ENCODE peak calls at places on chromosome 16, in nine cellular contexts. V is cardiac muscle cell, P is neural progenitor cell, N is vagina, A is colonic mucosa, H is fibroblast of lung, U is endodermal cell, R is prostate gland, G is hepatocyte. L is an unnamed sample. For H3K27me3, the result is how much of the 10 kb centered on the place peaks cover.

GRCh38 chr16:87324411-87325275 is 7.5 kb upstream of the C16orf95 start:
- DNase-seq in P (peak), H (peak), U (peak), R (no peak), A (no peak), V (peak), N (no peak), G (peak), L (peak)

GRCh38 chr16:54443352-54443751 is 156.8 kb upstream of the IRX3 start:
- DNase-seq in R (no peak), V (no peak), G (no peak), H (no peak), N (no peak), U (no peak), A (no peak), P (no peak), L (no peak)

GRCh38 chr16:21169249-21169981 is 10.9 kb downstream of the LDAF1 start:
- DNase-seq in V (no peak), N (no peak), G (no peak), U (no peak), A (no peak), H (peak), R (no peak), P (no peak), L (no peak)

GRCh38 chr16:67961551-67961957 is 6.9 kb downstream of the SLC12A4 start:
- DNase-seq in A (peak), U (no peak), G (no peak), V (no peak), R (peak), N (no peak), P (no peak), H (no peak), L (peak)

GRCh38 chr16:53510704-53511070 is 7.7 kb upstream of the AKTIP start:
- DNase-seq in V (no peak), U (no peak), P (no peak), N (no peak), H (no peak), G (no peak), A (no peak), R (no peak), L (no peak)

GRCh38 chr16:80283450-80284392 is 257.1 kb upstream of the DYNLRB2 start:
- DNase-seq in H (no peak), G (no peak), U (no peak), N (no peak), A (no peak), V (no peak), P (no peak), R (no peak), L (no peak)

GRCh38 chr16:10552998-10553491 is 27.4 kb downstream of the EMP2 start:
- DNase-seq in U (peak), G (no peak), P (peak), H (no peak), V (peak), R (no peak), A (peak), N (no peak), L (peak)

GRCh38 chr16:54647731-54648221 is 282.9 kb upstream of the IRX5 start:
- DNase-seq in R (peak), H (peak), G (no peak), A (no peak), N (no peak), P (no peak), U (no peak), V (no peak), L (no peak)

GRCh38 chr16:30009085-30009862 is 1.6 kb downstream of the DOC2A start:
- DNase-seq in G (no peak), R (no peak), H (no peak), A (no peak), N (no peak), U (no peak), P (no peak), V (no peak), L (no peak)

GRCh38 chr16:8537691-8538342 is 52.5 kb downstream of the TMEM114 start:
- DNase-seq in H (no peak), G (peak), R (no peak), A (no peak), N (no peak), U (no peak), P (no peak), V (no peak), L (no peak)

GRCh38 chr16:73265124-73265838 is 217.4 kb upstream of the ZFHX3 start:
- DNase-seq in A (no peak), U (peak), V (no peak), G (no peak), H (no peak), P (no peak), N (no peak), R (no peak), L (no peak)

GRCh38 chr16:10876799-10877341 is at the start of gene CIITA:
- DNase-seq in V (no peak), R (no peak), U (peak), N (no peak), A (peak), P (no peak), H (peak), G (no peak), L (peak)

GRCh38 chr16:21083729-21084268 is 66.8 kb downstream of the DNAH3 start:
- DNase-seq in H (peak), U (peak), R (peak), P (peak), G (peak), N (no peak), A (peak), V (peak), L (peak)

GRCh38 chr16:31874354-31875111 is 926 bp downstream of the ZNF267 start:
- DNase-seq in P (peak), H (peak), R (no peak), U (no peak), G (peak), V (peak), N (peak), A (peak), L (no peak)

GRCh38 chr16:30839523-30840227 is 52.7 kb upstream of the ZNF629 start:
- DNase-seq in P (peak), U (peak), R (no peak), G (peak), H (no peak), A (peak), N (no peak), V (peak), L (peak)

GRCh38 chr16:79173910-79174309 is 426.6 kb downstream of the MAF start:
- DNase-seq in N (no peak), U (no peak), R (no peak), A (no peak), G (no peak), P (no peak), H (no peak), V (peak), L (no peak)

GRCh38 chr16:18050777-18051176 is 285.8 kb downstream of the NPIPA8 start:
- DNase-seq in N (no peak), P (no peak), R (no peak), H (no peak), G (no peak), A (no peak), U (no peak), V (no peak), L (peak)

GRCh38 chr16:10858203-10858602 is 18.8 kb upstream of the CIITA start:
- DNase-seq in P (no peak), U (no peak), V (no peak), A (no peak), G (no peak), N (no peak), H (no peak), R (no peak), L (no peak)

GRCh38 chr16:87372305-87372704 is 11.3 kb downstream of the FBXO31 start:
- DNase-seq in A (no peak), N (no peak), G (no peak), R (no peak), U (no peak), H (no peak), V (no peak), P (no peak), L (no peak)

GRCh38 chr16:23140082-23140481 is 9.2 kb downstream of the USP31 start:
- DNase-seq in G (no peak), H (no peak), V (no peak), P (no peak), N (no peak), R (no peak), A (no peak), U (no peak), L (no peak)

GRCh38 chr16:85819711-85820110 is 20.2 kb downstream of the COX4I1 start:
- DNase-seq in N (no peak), P (no peak), R (no peak), A (no peak), H (peak), G (peak), V (no peak), U (no peak), L (no peak)

GRCh38 chr16:87416826-87417471 is 24.8 kb downstream of the MAP1LC3B start:
- DNase-seq in R (no peak), N (no peak), A (peak), P (peak), V (no peak), H (peak), U (no peak), G (peak), L (peak)

GRCh38 chr16:525520-526180 is 1.9 kb upstream of the CAPN15 start:
- DNase-seq in R (no peak), G (peak), N (no peak), H (peak), P (no peak), A (no peak), U (no peak), V (no peak), L (no peak)

GRCh38 chr16:80369559-80369958 is 171.2 kb upstream of the DYNLRB2 start:
- DNase-seq in U (peak), N (no peak), G (peak), V (peak), A (peak), R (peak), P (peak), H (peak), L (peak)

GRCh38 chr16:11681526-11681925 is 13.3 kb downstream of the SNN start:
- DNase-seq in V (no peak), A (no peak), H (no peak), P (no peak), U (no peak), G (no peak), R (no peak), N (no peak), L (peak)

GRCh38 chr16:50021509-50021908 is 3.5 kb upstream of the CNEP1R1 start:
- DNase-seq in A (no peak), U (peak), H (no peak), V (peak), G (peak), N (no peak), R (no peak), P (peak), L (no peak)

GRCh38 chr16:88406096-88407041 is 23.6 kb downstream of the ZNF469 start:
- DNase-seq in R (no peak), G (no peak), A (no peak), H (no peak), P (peak), N (no peak), V (no peak), U (no peak), L (no peak)

GRCh38 chr16:50833929-50834328 is 92.0 kb downstream of the CYLD start:
- DNase-seq in G (no peak), A (no peak), H (no peak), R (no peak), U (no peak), N (peak), P (no peak), V (no peak), L (no peak)

GRCh38 chr16:71347146-71347545 is 11.4 kb upstream of the CALB2 start:
- DNase-seq in N (peak), G (no peak), R (no peak), U (no peak), A (no peak), H (no peak), V (no peak), P (no peak), L (no peak)

GRCh38 chr16:53711390-53711789 is 7.4 kb downstream of the FTO start:
- DNase-seq in G (no peak), H (no peak), U (no peak), A (no peak), N (no peak), P (no peak), R (no peak), V (no peak), L (no peak)

GRCh38 chr16:48292452-48292851 is 45.1 kb upstream of the ABCC11 start:
- DNase-seq in P (no peak), V (no peak), G (no peak), U (no peak), R (no peak), H (no peak), N (no peak), A (no peak), L (no peak)

GRCh38 chr16:50532576-50532975 is 15.6 kb upstream of the NKD1 start:
- DNase-seq in V (no peak), N (peak), P (no peak), H (no peak), G (no peak), R (no peak), A (no peak), U (peak), L (no peak)

GRCh38 chr16:87190288-87191240 is 126.6 kb downstream of the C16orf95 start:
- DNase-seq in A (no peak), H (peak), U (no peak), R (no peak), G (no peak), P (no peak), N (no peak), V (no peak), L (no peak)

GRCh38 chr16:56561126-56561525 is 3.7 kb upstream of the MT4 start:
- DNase-seq in R (no peak), H (no peak), A (no peak), P (no peak), G (no peak), U (no peak), N (no peak), V (no peak), L (no peak)

GRCh38 chr16:77579283-77579985 is 142.9 kb upstream of the NUDT7 start:
- DNase-seq in R (no peak), N (no peak), V (no peak), U (no peak), A (no peak), P (no peak), H (no peak), G (peak), L (no peak)

DNA sequence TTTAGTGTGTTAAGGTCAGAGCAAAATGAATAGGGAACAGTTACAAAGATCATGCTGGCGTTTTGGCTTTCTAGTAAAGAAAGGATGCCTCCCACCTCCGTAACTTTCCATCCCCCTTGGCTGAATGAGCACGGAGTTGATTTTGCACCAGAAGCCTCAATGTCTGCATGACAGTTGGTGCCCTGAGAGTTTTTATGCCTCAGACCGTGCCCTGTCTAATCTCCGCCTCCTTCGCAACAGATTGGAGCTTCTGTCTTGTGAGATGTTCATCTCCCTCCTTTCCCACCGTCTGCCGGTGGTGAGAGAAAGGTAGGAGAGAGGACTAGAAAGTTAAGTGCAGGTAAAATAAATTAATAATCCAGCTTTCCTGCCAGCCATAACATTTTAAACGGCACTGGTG is 1.9 kb downstream of the HS3ST4 start:
- DNase-seq in N (no peak), V (no peak), H (no peak), U (no peak), A (no peak), R (no peak), P (peak), G (no peak), L (no peak)
- H3K27me3 ChIP-seq in N (under half), V (half or more), H (under half), U (under half), A (under half), R (under half), P (half or more), G (half or more), L (half or more)

GRCh38 chr16:3147757-3148104 is 12.9 kb downstream of the ZNF213 start:
- DNase-seq in A (no peak), G (no peak), U (no peak), V (no peak), P (no peak), R (no peak), H (no peak), N (no peak), L (no peak)
- H3K27me3 ChIP-seq in A (under half), G (under half), U (under half), V (under half), P (under half), R (under half), H (under half), N (under half), L (under half)

DNA sequence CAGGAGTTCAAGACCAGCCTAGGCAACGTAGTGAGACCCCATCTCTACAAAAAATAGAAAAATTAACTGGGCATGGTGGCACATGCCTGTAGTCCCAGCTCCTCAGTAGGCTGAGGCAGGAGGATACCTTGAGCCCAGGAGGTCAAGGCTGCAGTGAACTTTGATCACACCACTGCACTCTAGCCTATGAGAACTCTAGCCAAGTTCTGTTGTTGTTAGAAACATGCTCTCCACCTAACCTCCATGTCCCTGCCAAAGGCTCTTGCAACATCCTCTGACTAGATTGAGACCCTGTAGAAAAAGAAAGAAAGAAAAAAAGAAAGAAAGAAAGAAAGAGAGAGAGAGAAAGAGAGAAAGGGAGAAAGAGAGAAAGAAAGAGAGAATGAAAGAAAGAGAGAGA is 376.6 kb upstream of the CDH5 start:
- DNase-seq in G (no peak), H (no peak), R (no peak), V (no peak), A (no peak), P (no peak), N (no peak), U (no peak), L (no peak)
- H3K27me3 ChIP-seq in G (under half), H (under half), R (under half), V (under half), A (under half), P (under half), N (under half), U (under half), L (under half)

GRCh38 chr16:62034236-62035114 is 1.8 kb downstream of the CDH8 start:
- DNase-seq in P (peak), R (no peak), N (no peak), V (peak), U (peak), H (no peak), A (no peak), G (no peak), L (no peak)

GRCh38 chr16:62036807-62037135 is 533 bp upstream of the CDH8 start:
- DNase-seq in A (no peak), G (no peak), N (no peak), H (no peak), U (peak), P (peak), R (no peak), V (peak), L (no peak)

GRCh38 chr16:62038225-62038624 is 2.0 kb upstream of the CDH8 start:
- DNase-seq in P (no peak), N (no peak), G (no peak), H (no peak), R (no peak), A (no peak), U (no peak), V (no peak), L (no peak)

GRCh38 chr16:62035115-62036092 is 834 bp downstream of the CDH8 start:
- DNase-seq in U (peak), A (no peak), G (peak), V (peak), P (peak), N (no peak), H (no peak), R (no peak), L (no peak)

GRCh38 chr16:62036101-62036806 is at the start of gene CDH8:
- DNase-seq in P (peak), H (peak), N (no peak), R (no peak), V (peak), G (peak), A (no peak), U (peak), L (no peak)
- H3K27me3 ChIP-seq in P (under half), H (under half), N (under half), R (under half), V (half or more), G (half or more), A (under half), U (half or more), L (under half)

GRCh38 chr16:74499114-74499513 is 77.8 kb upstream of the CLEC18B start:
- DNase-seq in H (no peak), G (no peak), V (no peak), A (no peak), R (no peak), U (no peak), N (no peak), P (no peak), L (no peak)
- H3K27me3 ChIP-seq in H (under half), G (under half), V (under half), A (under half), R (under half), U (under half), N (under half), P (under half), L (under half)

DNA sequence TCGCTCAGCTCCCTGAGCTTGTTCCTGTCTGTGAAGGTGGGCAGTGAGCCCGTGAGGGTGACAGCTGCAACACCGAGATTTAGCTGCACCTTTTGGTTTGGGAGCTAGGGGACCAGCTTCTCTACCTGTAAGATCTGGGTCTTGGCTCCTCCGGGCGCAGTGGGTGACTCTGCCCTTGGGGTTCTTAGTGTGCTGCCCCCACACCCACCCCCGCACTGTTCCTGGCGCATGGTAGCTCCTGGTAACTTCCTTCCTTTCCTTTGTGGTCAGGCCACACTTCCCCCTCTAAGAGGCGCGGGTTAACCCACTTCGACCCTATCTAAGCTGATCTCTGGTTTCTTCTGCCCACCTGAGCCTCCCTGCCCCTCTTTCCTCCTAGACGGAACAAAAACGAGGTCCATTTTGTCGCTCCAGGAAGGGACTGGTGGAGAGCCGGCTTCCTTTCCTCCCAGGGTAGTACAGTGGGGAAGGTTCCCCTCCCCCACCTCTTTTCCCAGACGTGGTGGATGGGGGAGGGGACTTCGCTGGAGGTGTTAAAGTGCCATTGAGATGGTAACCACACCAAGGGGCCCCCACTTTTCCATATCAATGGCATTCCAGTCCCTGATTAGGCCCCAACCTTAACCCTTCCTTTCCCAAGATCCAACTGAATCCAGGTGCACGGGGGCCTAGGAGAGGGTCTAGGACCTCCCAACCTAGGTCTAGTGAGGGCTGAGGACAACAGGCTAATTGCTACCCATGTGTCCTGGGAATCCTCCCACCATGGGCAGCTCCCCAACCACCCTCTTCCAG is 4.6 kb upstream of the CLDN9 start:
- DNase-seq in P (peak), N (no peak), A (no peak), V (peak), G (peak), H (no peak), R (no peak), U (peak), L (no peak)
- H3K27me3 ChIP-seq in P (half or more), N (under half), A (under half), V (under half), G (under half), H (under half), R (under half), U (under half), L (half or more)